ENCODE peak calls at places on chromosomes 7 and 10, in eight cellular contexts. E, W, Z, A, Y, F, H and Q are unnamed samples.

GRCh38 chr7:157517782-157518513 is 181.1 kb downstream of the DNAJB6 start:
- DNase-seq in F (peak; percentile 34), A (no peak), W (no peak), Z (no peak), H (no peak), E (no peak), Y (no peak), Q (no peak)

GRCh38 chr7:96910484-96910883 is 94.9 kb upstream of the DLX6 start:
- DNase-seq in A (no peak), E (no peak), H (no peak), F (no peak), Y (no peak), Z (no peak), W (no peak), Q (no peak)

GRCh38 chr10:79340646-79341244 is 6.5 kb upstream of the PPIF start:
- DNase-seq in W (no peak), A (no peak), Y (no peak), Z (no peak), F (no peak), E (no peak), H (no peak), Q (no peak)

GRCh38 chr7:70893422-70893821 is 238.5 kb upstream of the GALNT17 start:
- DNase-seq in Z (no peak), A (no peak), F (no peak), W (no peak), Y (no peak), E (no peak), H (no peak), Q (no peak)

GRCh38 chr10:79013406-79013805 is 55.4 kb upstream of the ZMIZ1 start:
- DNase-seq in E (no peak), W (no peak), F (no peak), Z (no peak), H (no peak), Y (no peak), A (no peak), Q (no peak)

GRCh38 chr7:106501605-106502580 is 159.1 kb downstream of the CCDC71L start:
- DNase-seq in Z (no peak), E (peak; percentile 41), W (no peak), Y (no peak), A (no peak), H (no peak), F (no peak), Q (no peak)

GRCh38 chr7:1943933-1944618 is 274.0 kb downstream of the ELFN1 start:
- DNase-seq in Y (no peak), E (no peak), F (no peak), A (no peak), W (no peak), Z (no peak), H (no peak), Q (no peak)

GRCh38 chr10:102020938-102021337 is 35.0 kb downstream of the ARMH3 start:
- DNase-seq in E (no peak), Y (no peak), A (no peak), F (no peak), H (no peak), Z (no peak), W (no peak), Q (no peak)

GRCh38 chr10:124155781-124156401 is 62.5 kb upstream of the CHST15 start:
- DNase-seq in W (no peak), Z (no peak), A (no peak), E (no peak), F (no peak), H (peak; percentile 44), Y (no peak), Q (no peak)

GRCh38 chr10:72796538-72796937 is 97.0 kb upstream of the OIT3 start:
- DNase-seq in A (no peak), W (no peak), F (no peak), Z (no peak), Y (no peak), E (no peak), H (no peak), Q (no peak)

GRCh38 chr7:157002819-157003421 is 7.5 kb downstream of the MNX1 start:
- DNase-seq in Z (no peak), A (no peak), Y (no peak), F (peak; percentile 68), W (no peak), E (no peak), H (no peak), Q (no peak)

GRCh38 chr7:143320620-143321019 is 4.7 kb downstream of the CLCN1 start:
- DNase-seq in H (no peak), Y (no peak), A (no peak), E (no peak), F (no peak), Z (no peak), W (no peak), Q (no peak)

GRCh38 chr7:96075510-96076349 is 246.2 kb downstream of the SLC25A13 start:
- DNase-seq in Y (peak; percentile 74), Z (no peak), A (peak; percentile 19), F (peak; percentile 80), H (peak; percentile 53), W (no peak), E (no peak), Q (peak; percentile 79)

GRCh38 chr10:131128731-131129130 is 182.8 kb downstream of the TCERG1L start:
- DNase-seq in F (no peak), Y (no peak), A (no peak), W (no peak), Z (no peak), H (no peak), E (no peak), Q (no peak)

GRCh38 chr10:118844731-118845573 is 90.2 kb upstream of the CACUL1 start:
- DNase-seq in W (no peak), E (no peak), Z (no peak), F (no peak), H (no peak), A (no peak), Y (no peak), Q (no peak)

GRCh38 chr10:124039432-124040086 is 53.8 kb downstream of the CHST15 start:
- DNase-seq in Z (no peak), W (no peak), Y (no peak), F (no peak), A (no peak), E (no peak), H (no peak), Q (no peak)

GRCh38 chr10:33799944-33800323 is 465.5 kb upstream of the NRP1 start:
- DNase-seq in A (no peak), E (no peak), Z (no peak), Y (no peak), H (no peak), W (no peak), F (no peak), Q (no peak)

GRCh38 chr10:85642421-85643170 is 724.0 kb downstream of the GRID1 start:
- DNase-seq in A (no peak), W (peak; percentile 2), H (peak; percentile 23), F (no peak), Y (no peak), Z (peak; percentile 71), E (no peak), Q (no peak)

GRCh38 chr10:30368065-30368718 is 19.1 kb upstream of the MTPAP start:
- DNase-seq in Y (no peak), W (no peak), Z (no peak), H (no peak), F (peak; percentile 51), A (no peak), E (no peak), Q (no peak)

GRCh38 chr7:108079291-108080057 is 50.7 kb downstream of the LAMB4 start:
- DNase-seq in Z (no peak), E (no peak), H (peak; percentile 18), Y (no peak), F (no peak), W (peak; percentile 35), A (no peak), Q (no peak)

GRCh38 chr7:50267525-50268041 is 36.9 kb upstream of the IKZF1 start:
- DNase-seq in E (no peak), Y (no peak), Z (no peak), A (no peak), H (no peak), F (no peak), W (no peak), Q (no peak)

GRCh38 chr10:93386496-93387369 is 95.4 kb downstream of the MYOF start:
- DNase-seq in Z (no peak), A (no peak), E (no peak), W (no peak), Y (no peak), F (no peak), H (no peak), Q (peak; percentile 24)

GRCh38 chr10:132206806-132207535 is 20.2 kb downstream of the DPYSL4 start:
- DNase-seq in H (no peak), A (no peak), F (no peak), W (no peak), Y (no peak), E (no peak), Z (no peak), Q (no peak)

GRCh38 chr7:44750921-44751571 is 2.4 kb downstream of the ZMIZ2 start:
- DNase-seq in E (no peak), F (no peak), A (peak; percentile 68), Y (peak; percentile 76), Z (no peak), W (no peak), H (peak; percentile 40), Q (peak; percentile 84)

GRCh38 chr10:100325164-100325563 is 4.9 kb downstream of the PKD2L1 start:
- DNase-seq in A (no peak), W (no peak), F (no peak), E (no peak), Z (no peak), Y (no peak), H (no peak), Q (no peak)

GRCh38 chr10:12241810-12242529 is 46.0 kb downstream of the CDC123 start:
- DNase-seq in H (no peak), A (no peak), E (no peak), Z (no peak), W (no peak), Y (no peak), F (no peak), Q (peak; percentile 75)

GRCh38 chr10:15313844-15314243 is 57.2 kb downstream of the FAM171A1 start:
- DNase-seq in Z (no peak), E (no peak), F (no peak), Y (no peak), H (no peak), A (no peak), W (no peak), Q (no peak)

GRCh38 chr10:73810735-73811465 is 498 bp downstream of the NDST2 start:
- DNase-seq in Z (no peak), H (peak; percentile 38), E (no peak), F (peak; percentile 63), A (peak; percentile 50), W (no peak), Y (peak; percentile 66), Q (peak; percentile 63)

GRCh38 chr7:12623885-12624498 is 53.5 kb downstream of the SCIN start:
- DNase-seq in F (no peak), Y (no peak), W (no peak), E (no peak), H (no peak), Z (no peak), A (no peak), Q (no peak)

GRCh38 chr7:148962823-148963582 is 65.3 kb downstream of the PDIA4 start:
- DNase-seq in A (peak; percentile 34), Y (peak; percentile 47), E (peak; percentile 64), F (peak; percentile 61), Z (no peak), W (no peak), H (peak; percentile 48), Q (peak; percentile 71)

GRCh38 chr7:82677493-82677892 is 233.9 kb upstream of the CACNA2D1 start:
- DNase-seq in W (no peak), A (peak; percentile 22), Y (no peak), Z (no peak), E (peak; percentile 17), F (no peak), H (no peak), Q (no peak)

GRCh38 chr7:135801045-135801693 is 52.6 kb upstream of the FAM180A start:
- DNase-seq in Y (peak; percentile 64), F (no peak), A (peak; percentile 15), H (peak; percentile 42), E (peak; percentile 38), Z (no peak), W (peak; percentile 27), Q (peak; percentile 71)

GRCh38 chr10:36172574-36172973 is 530.5 kb upstream of the FZD8 start:
- DNase-seq in E (no peak), A (no peak), F (no peak), Z (no peak), Y (no peak), W (peak; percentile 14), H (no peak), Q (no peak)

GRCh38 chr7:155969192-155969929 is 157.1 kb upstream of the SHH start:
- DNase-seq in E (no peak), Y (no peak), A (no peak), H (no peak), Z (no peak), W (no peak), F (no peak), Q (no peak)